ENCODE peak calls at places on chromosomes 5 and 9, in six cellular contexts. Q, N, X, O, L and R are unnamed samples.

GRCh38 chr9:90340421-90340820 is 302.2 kb downstream of the DIRAS2 start:
- DNase-seq in N (no peak), X (no peak), O (no peak), Q (no peak), L (no peak), R (no peak)

GRCh38 chr5:72480836-72481235 is 26.4 kb downstream of the ZNF366 start:
- DNase-seq in Q (no peak), O (no peak), N (no peak), X (no peak), L (no peak), R (peak; percentile 51)

GRCh38 chr5:180056153-180056552 is 15.4 kb downstream of the RNF130 start:
- DNase-seq in O (no peak), L (no peak), X (no peak), N (no peak), Q (no peak), R (no peak)

GRCh38 chr9:93129286-93129685 is 4.8 kb downstream of the NINJ1 start:
- DNase-seq in L (no peak), Q (no peak), X (no peak), O (no peak), N (peak; percentile 77), R (no peak)

GRCh38 chr5:33936004-33936380 is 194 bp upstream of the RXFP3 start:
- DNase-seq in L (peak; percentile 11), X (peak; percentile 32), Q (no peak), N (peak; percentile 46), O (no peak), R (no peak)

GRCh38 chr5:121218086-121218485 is 633.6 kb upstream of the FTMT start:
- DNase-seq in X (no peak), L (no peak), Q (no peak), O (no peak), N (peak; percentile 7), R (no peak)

GRCh38 chr5:134059758-134060495 is 54.6 kb upstream of the TCF7 start:
- DNase-seq in Q (no peak), L (no peak), X (no peak), N (no peak), O (no peak), R (no peak)

GRCh38 chr9:126612813-126613641 is 701 bp upstream of the LMX1B start:
- DNase-seq in N (no peak), O (no peak), X (no peak), L (no peak), Q (no peak), R (no peak)

GRCh38 chr5:170495796-170496195 is 8.0 kb upstream of the KCNIP1 start:
- DNase-seq in L (no peak), O (no peak), X (no peak), N (no peak), Q (no peak), R (no peak)

GRCh38 chr9:99873531-99873930 is 32.9 kb upstream of the STX17 start:
- DNase-seq in Q (no peak), O (no peak), N (no peak), L (no peak), X (no peak), R (no peak)

GRCh38 chr9:20353931-20354652 is 268.2 kb downstream of the MLLT3 start:
- DNase-seq in L (no peak), X (no peak), Q (no peak), N (no peak), O (no peak), R (no peak)

GRCh38 chr5:25562656-25563055 is 917.9 kb upstream of the CDH10 start:
- DNase-seq in Q (no peak), O (no peak), X (no peak), L (no peak), N (no peak), R (no peak)

GRCh38 chr5:159819671-159820411 is 96.4 kb upstream of the ADRA1B start:
- DNase-seq in O (no peak), N (no peak), Q (no peak), L (peak; percentile 86), X (peak; percentile 67), R (peak; percentile 72)

GRCh38 chr5:64333891-64334290 is 168.2 kb downstream of the RNF180 start:
- DNase-seq in L (no peak), Q (no peak), O (no peak), N (no peak), X (no peak), R (no peak)

GRCh38 chr5:37886207-37886905 is 46.5 kb upstream of the GDNF start:
- DNase-seq in L (no peak), O (no peak), Q (no peak), X (no peak), N (no peak), R (no peak)

GRCh38 chr9:129222691-129223218 is 44.7 kb upstream of the IER5L start:
- DNase-seq in Q (no peak), X (no peak), L (no peak), O (no peak), N (no peak), R (no peak)

GRCh38 chr9:38447703-38448102 is 23.4 kb upstream of the IGFBPL1 start:
- DNase-seq in O (no peak), N (no peak), Q (no peak), X (no peak), L (no peak), R (no peak)

GRCh38 chr5:41722359-41722950 is 147.8 kb downstream of the OXCT1 start:
- DNase-seq in X (no peak), N (peak; percentile 26), O (no peak), Q (no peak), L (no peak), R (no peak)

GRCh38 chr5:139182528-139183296 is 15.5 kb downstream of the SIL1 start:
- DNase-seq in Q (no peak), X (no peak), N (no peak), O (no peak), L (no peak), R (no peak)

GRCh38 chr9:126395439-126396212 is 69.0 kb downstream of the MVB12B start:
- DNase-seq in Q (no peak), L (no peak), O (no peak), X (no peak), N (peak; percentile 56), R (peak; percentile 61)

GRCh38 chr9:98010450-98010849 is 27.3 kb downstream of the ANP32B start:
- DNase-seq in L (no peak), O (no peak), Q (no peak), N (peak; percentile 82), X (no peak), R (peak; percentile 70)

DNA sequence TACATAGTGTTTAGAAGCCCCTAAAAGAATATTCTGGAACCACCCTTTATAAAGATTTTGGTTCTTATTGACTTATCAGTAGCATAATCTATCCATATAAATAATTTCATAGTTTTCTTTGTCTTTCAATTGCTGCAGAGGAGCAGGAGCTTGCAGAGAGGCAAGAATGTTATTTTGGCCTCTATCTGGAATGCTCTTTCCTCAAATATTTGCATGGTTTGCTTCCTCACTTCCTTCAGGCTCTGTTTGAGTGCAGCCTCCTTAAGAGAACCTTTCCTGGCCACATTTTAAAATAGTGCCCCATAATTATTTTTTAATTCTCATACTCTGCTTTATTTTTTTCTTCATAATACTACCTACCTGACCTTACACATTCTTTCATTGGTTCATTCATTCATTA is 1.5 kb downstream of the C5 start:
- DNase-seq in X (no peak), Q (no peak), O (no peak), L (no peak), N (no peak), R (no peak)
- H3K27ac ChIP-seq in X (no peak overlapping the region), Q (no peak overlapping the region), O (no peak overlapping the region), L (no peak overlapping the region), N (no peak overlapping the region), R (no peak overlapping the region)

GRCh38 chr9:36835271-36835996 is 198.6 kb downstream of the PAX5 start:
- DNase-seq in O (no peak), N (no peak), X (no peak), L (no peak), Q (no peak), R (no peak)
- H3K27ac ChIP-seq in O (no peak overlapping the region), N (no peak overlapping the region), X (no peak overlapping the region), L (no peak overlapping the region), Q (no peak overlapping the region), R (no peak overlapping the region)

GRCh38 chr9:122998448-122998847 is 35.0 kb upstream of the GPR21 start:
- DNase-seq in N (no peak), X (no peak), L (no peak), Q (no peak), O (no peak), R (no peak)

GRCh38 chr9:123005964-123006363 is 27.5 kb upstream of the GPR21 start:
- DNase-seq in N (no peak), O (no peak), Q (no peak), L (no peak), X (no peak), R (no peak)

GRCh38 chr9:123003467-123003866 is 30.0 kb upstream of the GPR21 start:
- DNase-seq in X (no peak), L (no peak), N (peak; percentile 83), O (no peak), Q (no peak), R (no peak)

GRCh38 chr9:123002754-123003153 is 30.7 kb upstream of the GPR21 start:
- DNase-seq in X (no peak), L (no peak), Q (no peak), N (peak; percentile 87), O (no peak), R (no peak)

DNA sequence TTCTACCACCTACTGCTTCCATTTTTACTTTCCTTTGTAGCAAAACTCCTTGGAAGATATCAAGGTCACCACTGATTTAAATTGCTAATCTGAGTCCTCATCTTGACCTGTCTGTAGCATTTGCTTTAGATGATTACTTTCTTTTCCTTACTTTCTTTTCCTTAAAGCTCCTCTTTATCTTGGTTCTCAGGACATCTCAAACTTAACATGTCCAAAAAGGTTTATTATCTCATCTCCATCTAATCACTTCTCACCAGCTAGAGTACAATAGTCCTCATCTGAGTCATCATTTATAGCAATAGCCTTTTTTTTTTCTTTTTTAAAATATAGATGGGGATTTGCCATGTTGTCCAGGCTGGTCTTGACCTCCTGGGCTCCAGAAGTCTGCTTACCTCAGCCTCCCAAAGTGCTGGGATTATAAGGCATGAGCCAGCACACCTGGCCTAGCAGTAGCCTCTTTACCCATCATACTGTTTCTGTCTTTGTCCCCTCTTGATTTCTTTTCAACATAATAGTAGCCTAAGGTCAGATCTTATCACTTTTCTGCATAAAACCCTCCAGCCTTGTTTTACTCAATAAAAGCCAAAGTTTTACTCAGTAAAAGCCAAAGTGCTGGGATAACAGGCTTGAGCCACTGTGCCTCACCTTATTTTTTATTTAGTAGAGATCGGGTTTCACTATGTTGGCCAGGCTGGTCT is 32.9 kb upstream of the GPR21 start:
- DNase-seq in N (peak; percentile 63), Q (no peak), X (no peak), O (no peak), L (no peak), R (no peak)
- H3K27ac ChIP-seq in N (peak overlapping the region; percentile 35), Q (no peak overlapping the region), X (no peak overlapping the region), O (no peak overlapping the region), L (no peak overlapping the region), R (no peak overlapping the region)

DNA sequence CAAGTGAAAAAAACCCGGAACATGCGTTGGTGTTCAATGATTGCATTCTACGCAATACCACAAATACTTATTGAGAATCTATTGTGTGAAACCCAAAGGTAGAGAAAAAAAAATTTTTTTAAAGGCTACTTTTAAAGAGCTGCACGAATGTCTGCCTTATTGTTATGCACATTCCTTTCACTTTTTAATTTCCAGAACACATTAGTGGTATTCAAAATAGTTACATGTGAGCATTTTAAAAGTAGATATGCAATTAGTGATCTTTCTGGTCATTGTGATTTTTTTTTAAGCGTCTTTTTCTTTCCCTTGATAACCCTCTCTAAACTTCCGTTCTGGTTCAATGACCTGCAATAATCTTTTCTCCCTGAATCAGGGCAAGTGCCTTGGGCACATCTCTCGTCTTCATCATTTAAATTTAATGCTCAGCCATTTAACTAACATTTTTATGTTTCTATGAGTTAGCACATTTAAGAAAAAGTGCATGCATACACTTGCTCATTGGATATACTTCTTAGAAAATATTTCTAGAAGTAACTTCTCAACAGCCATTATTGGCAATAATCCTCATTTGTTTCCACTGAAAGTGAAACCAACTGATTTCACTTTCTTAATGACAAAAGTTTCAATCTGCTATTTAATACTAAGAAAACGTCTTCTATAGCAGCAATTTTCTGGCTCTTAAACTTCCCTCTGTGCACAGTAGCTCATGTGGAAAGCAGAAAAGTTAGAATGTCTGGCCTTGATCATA is 80.3 kb downstream of the CDH6 start:
- DNase-seq in X (no peak), Q (no peak), N (no peak), O (no peak), L (no peak), R (no peak)
- H3K27ac ChIP-seq in X (peak overlapping the region; percentile 39), Q (no peak overlapping the region), N (no peak overlapping the region), O (no peak overlapping the region), L (peak overlapping the region; percentile 52), R (peak overlapping the region; percentile 20)